ENCODE peak calls at places on chromosome 4, in seven cellular contexts. C is neuronal stem cell, T is H9, H is IMR-90, U is mesendoderm, Y is mesenchymal stem cell, W is H1. M is an unnamed sample.

GRCh38 chr4:165204462-165204830 is 2.9 kb upstream of the KLHL2 start:
- DNase-seq in H (peak), T (no peak), U (no peak), Y (peak), C (no peak), W (no peak), M (no peak)

GRCh38 chr4:89222171-89222570 is 85.4 kb downstream of the GPRIN3 start:
- DNase-seq in T (no peak), W (no peak), H (no peak), Y (no peak), C (no peak), U (no peak), M (peak)

GRCh38 chr4:168651374-168651773 is 154.5 kb downstream of the PALLD start:
- DNase-seq in H (no peak), T (no peak), C (no peak), W (no peak), Y (no peak), U (peak), M (no peak)

GRCh38 chr4:153383131-153383530 is 38.6 kb downstream of the MND1 start:
- DNase-seq in T (no peak), W (no peak), U (no peak), H (no peak), C (no peak), Y (no peak), M (no peak)

GRCh38 chr4:187937557-187937956 is 58.0 kb upstream of the ZFP42 start:
- DNase-seq in U (no peak), W (no peak), T (no peak), C (no peak), H (no peak), Y (no peak), M (no peak)

GRCh38 chr4:96972920-96973319 is 1133.0 kb downstream of the PDHA2 start:
- DNase-seq in C (no peak), W (no peak), Y (no peak), H (no peak), T (no peak), U (no peak), M (no peak)

GRCh38 chr4:182367153-182367552 is 124.0 kb downstream of the TENM3 start:
- DNase-seq in H (no peak), U (no peak), C (no peak), T (no peak), W (no peak), Y (no peak), M (no peak)

GRCh38 chr4:39841894-39842293 is 135.8 kb downstream of the PDS5A start:
- DNase-seq in C (no peak), U (no peak), W (no peak), Y (no peak), T (no peak), H (no peak), M (no peak)

GRCh38 chr4:106691749-106692148 is 323.2 kb upstream of the GIMD1 start:
- DNase-seq in W (no peak), Y (no peak), H (no peak), U (peak), C (no peak), T (no peak), M (no peak)

GRCh38 chr4:10582059-10582686 is 102.4 kb downstream of the CLNK start:
- DNase-seq in H (peak), U (peak), T (peak), C (peak), Y (peak), W (no peak), M (peak)

GRCh38 chr4:122701061-122701460 is 31.4 kb upstream of the BBS12 start:
- DNase-seq in W (no peak), T (no peak), H (no peak), C (no peak), Y (no peak), U (no peak), M (no peak)

GRCh38 chr4:19786616-19787015 is 465.1 kb upstream of the SLIT2 start:
- DNase-seq in T (no peak), C (no peak), Y (no peak), U (no peak), H (no peak), W (no peak), M (no peak)
- H3K18ac ChIP-seq in T (no peak), C (no peak), Y (no peak), U (no peak), H (no peak), W (no peak), M (no peak)

DNA sequence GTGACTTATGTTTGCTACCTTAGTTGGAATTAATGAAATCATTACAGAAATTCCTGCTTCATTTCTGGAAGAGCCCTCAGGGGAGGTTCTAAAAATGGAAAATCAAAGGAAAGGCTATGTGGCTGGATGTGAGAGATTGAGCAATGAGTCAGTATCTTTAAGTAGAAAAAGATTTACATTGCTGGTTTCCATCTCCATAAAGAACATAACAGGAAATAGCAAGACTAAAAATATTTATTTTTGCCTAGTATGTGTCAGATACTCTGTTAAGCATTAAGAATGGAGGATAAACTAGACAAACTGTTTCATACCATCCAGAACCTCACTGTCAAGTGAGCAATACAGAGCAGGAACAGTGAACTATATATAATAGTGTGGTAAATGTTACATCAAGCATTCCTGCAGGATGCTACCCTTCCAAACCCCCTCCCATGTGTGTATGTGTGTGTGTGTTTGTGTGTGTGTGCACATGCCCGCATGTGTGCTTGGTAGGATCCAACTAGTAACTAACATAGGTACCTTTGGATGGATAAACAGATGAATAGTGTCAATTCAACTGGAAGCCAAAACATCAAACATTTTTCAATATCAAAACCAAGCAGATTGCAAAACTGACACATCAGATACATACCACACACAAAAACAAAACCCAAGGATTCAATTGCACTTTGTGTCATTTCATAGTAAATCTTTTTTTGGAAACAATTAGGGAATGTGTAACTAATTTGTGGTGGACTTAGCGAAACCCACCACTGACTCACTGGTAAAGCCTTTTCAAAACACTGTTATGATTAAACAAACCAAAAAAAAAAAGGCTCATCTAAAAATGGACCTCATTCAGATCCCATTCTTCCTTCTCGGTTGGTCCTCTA is 223.4 kb downstream of the SHROOM3 start:
- DNase-seq in T (no peak), H (peak), U (no peak), Y (peak), W (no peak), C (no peak), M (peak)
- H3K27ac ChIP-seq in T (no peak), H (peak), U (no peak), Y (peak), W (no peak), C (no peak), M (no peak)

GRCh38 chr4:77742054-77742453 is 77.1 kb downstream of the CNOT6L start:
- DNase-seq in T (no peak), W (no peak), U (no peak), H (peak), Y (no peak), C (no peak), M (peak)

GRCh38 chr4:77734928-77735327 is 84.2 kb downstream of the CNOT6L start:
- DNase-seq in C (no peak), U (peak), W (peak), Y (peak), T (no peak), H (peak), M (peak)

GRCh38 chr4:77745792-77746191 is 73.4 kb downstream of the CNOT6L start:
- DNase-seq in W (no peak), U (no peak), C (no peak), H (no peak), T (no peak), Y (no peak), M (no peak)

GRCh38 chr4:77740480-77740879 is 78.7 kb downstream of the CNOT6L start:
- DNase-seq in C (no peak), W (no peak), H (no peak), T (no peak), U (no peak), Y (no peak), M (no peak)
- H3K18ac ChIP-seq in C (no peak), W (no peak), H (no peak), T (no peak), U (no peak), Y (no peak), M (no peak)

DNA sequence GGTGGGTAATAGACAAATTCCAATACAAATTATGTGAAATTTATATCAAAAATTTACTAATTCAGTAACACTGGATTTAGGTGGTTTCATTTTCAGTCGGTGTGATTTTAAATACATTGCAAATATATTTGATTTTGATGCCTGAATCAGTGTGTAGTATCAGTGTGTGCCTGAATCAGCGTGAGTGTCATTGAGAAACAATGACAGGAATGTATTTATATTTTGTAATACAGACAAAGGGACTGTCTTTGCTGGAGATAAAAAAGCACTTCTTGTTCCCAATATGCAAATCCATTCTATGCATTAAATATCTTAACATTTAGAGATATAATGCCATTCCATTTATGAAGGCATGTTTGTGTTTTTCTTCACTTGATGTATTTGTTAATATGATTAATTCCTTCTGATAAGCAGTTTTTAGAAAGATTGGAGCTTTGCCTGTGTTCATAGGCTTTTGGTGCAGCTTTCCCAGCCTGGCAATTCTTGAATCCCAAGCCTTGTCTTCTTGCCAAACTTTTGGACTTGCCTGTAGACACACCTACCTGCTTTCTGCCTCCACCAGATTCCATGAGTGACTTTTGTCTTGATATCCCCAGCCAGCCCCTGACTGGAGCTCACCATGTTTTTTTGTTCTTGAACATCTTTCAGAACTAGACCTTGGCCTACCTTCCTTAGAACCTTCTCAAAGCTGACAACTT is 243.8 kb downstream of the ADGRL3 start:
- DNase-seq in C (no peak), U (peak), Y (peak), T (no peak), W (no peak), H (peak), M (no peak)
- H3K27ac ChIP-seq in C (no peak), U (no peak), Y (no peak), T (no peak), W (no peak), H (no peak), M (no peak)

GRCh38 chr4:26300314-26301307 is 20.2 kb upstream of the RBPJ start:
- DNase-seq in W (no peak), T (no peak), H (no peak), U (no peak), Y (no peak), C (no peak), M (no peak)

GRCh38 chr4:26299254-26299882 is 21.4 kb upstream of the RBPJ start:
- DNase-seq in T (no peak), C (no peak), H (no peak), U (no peak), Y (no peak), W (no peak), M (no peak)

GRCh38 chr4:26298198-26298950 is 22.4 kb upstream of the RBPJ start:
- DNase-seq in T (no peak), Y (no peak), H (peak), U (peak), C (no peak), W (no peak), M (no peak)

GRCh38 chr4:26303008-26303407 is 17.8 kb upstream of the RBPJ start:
- DNase-seq in W (no peak), H (no peak), Y (no peak), U (no peak), T (no peak), C (no peak), M (no peak)

DNA sequence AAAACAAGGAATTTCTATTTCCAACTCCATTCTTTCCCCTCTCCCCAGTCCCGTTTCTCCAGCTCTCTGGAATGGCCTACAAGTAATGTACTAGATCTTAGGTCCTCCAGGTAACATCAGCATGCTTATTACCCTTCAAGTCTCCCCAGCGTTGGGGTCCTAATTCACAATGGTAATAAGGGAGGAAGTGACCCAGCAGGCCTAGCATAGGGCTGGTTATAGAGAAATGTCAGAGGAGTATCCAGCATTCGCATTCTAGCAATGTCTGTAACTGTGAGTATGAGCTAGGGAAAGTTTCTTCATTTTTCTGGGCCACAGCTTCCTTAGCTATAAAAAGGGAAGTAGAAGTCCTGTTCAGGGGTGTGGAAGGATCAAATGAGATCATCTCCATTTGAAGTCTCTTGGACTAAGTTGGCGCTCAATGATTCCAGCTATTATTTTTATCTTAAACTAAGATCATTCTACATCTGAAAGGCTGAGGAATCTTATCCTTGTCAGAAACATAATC is 18.4 kb upstream of the RBPJ start:
- DNase-seq in T (no peak), C (no peak), U (no peak), Y (no peak), H (no peak), W (no peak), M (peak)
- H3K18ac ChIP-seq in T (no peak), C (no peak), U (no peak), Y (no peak), H (no peak), W (peak), M (no peak)

DNA sequence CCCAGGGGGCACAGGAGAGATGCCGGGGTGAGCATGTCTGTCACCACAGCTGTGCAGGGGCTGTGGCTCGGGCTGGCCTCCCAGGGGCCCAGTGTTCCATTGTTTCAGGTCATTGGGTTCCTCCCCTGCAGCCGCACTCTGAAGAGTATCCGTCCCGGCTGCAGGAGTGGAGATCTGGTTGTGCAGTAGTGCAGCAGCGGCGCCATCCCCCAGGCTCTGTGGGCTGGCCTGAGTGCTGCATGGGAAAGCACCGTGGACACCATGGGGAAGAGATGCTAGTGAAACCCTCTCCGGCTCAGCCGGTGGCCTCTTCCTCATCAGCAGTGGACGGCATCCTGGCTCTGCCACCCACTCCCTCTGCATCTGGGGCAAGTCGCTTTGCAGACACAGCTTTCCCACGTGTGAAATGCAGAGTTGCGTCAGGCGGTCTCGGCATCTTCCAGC is 29.2 kb downstream of the TBC1D14 start:
- DNase-seq in C (no peak), Y (no peak), W (no peak), T (no peak), H (no peak), U (no peak), M (no peak)
- H3K27ac ChIP-seq in C (no peak), Y (no peak), W (no peak), T (no peak), H (no peak), U (no peak), M (no peak)

GRCh38 chr4:154989511-154989910 is 208.4 kb downstream of the RBM46 start:
- DNase-seq in C (no peak), Y (no peak), U (peak), T (no peak), H (no peak), W (no peak), M (no peak)
- H3K18ac ChIP-seq in C (no peak), Y (no peak), U (no peak), T (no peak), H (no peak), W (no peak), M (no peak)

DNA sequence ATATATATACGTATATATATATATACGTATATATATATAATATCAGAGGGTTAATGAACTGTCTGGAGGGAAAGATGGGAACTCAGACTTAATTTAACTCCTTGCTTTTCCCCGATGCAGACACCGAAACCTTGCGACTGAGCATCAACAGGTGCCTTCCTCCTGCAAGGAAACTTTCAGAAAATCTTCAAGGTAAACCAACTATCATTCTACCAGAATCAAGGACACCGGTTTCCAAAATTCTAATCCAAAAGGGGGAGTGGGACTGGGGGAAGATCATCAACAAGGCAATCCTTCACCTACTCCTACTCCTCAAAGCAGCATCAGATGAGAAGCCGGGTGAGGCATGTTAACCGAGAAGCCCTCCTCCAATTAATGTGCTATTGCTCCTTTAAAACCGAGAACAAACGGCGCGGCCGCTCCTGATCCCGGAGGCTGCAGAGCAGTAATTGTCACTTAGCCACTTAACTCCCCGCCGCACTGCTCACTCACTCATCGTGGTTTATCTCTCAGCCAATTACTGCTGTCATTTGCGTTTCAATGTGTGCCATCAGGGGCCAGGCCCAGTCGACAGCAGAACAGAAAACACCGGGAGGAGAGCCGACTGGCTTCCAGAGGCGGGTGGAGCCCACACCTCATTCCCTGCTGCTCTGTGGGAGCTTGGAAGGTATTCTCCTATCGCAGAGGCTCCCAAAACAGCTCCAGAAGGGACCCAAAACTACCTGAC is 61.7 kb downstream of the MAML3 start:
- DNase-seq in C (peak), T (peak), H (no peak), Y (peak), W (peak), U (peak), M (peak)
- H3K27ac ChIP-seq in C (peak), T (no peak), H (peak), Y (peak), W (no peak), U (peak), M (peak)